ENCODE peak calls at places on chromosomes 6 and 20, in seven cellular contexts. T, E, S, O, C, A and M are unnamed samples. For H3K4me1 and H3K27me3, the result is how much of the 10 kb centered on the place peaks cover.

GRCh38 chr20:21258411-21258810 is 44.7 kb upstream of the XRN2 start:
- DNase-seq in T (no peak), E (no peak), S (no peak), O (no peak), C (no peak), A (no peak), M (no peak)

GRCh38 chr6:11021003-11021402 is 23.1 kb downstream of the ELOVL2 start:
- DNase-seq in T (no peak), E (no peak), S (no peak), O (no peak), C (no peak), A (no peak), M (no peak)

GRCh38 chr6:27502508-27503435 is 29.9 kb upstream of the ZNF184 start:
- DNase-seq in T (peak), E (peak), S (peak), O (peak), C (peak), A (no peak), M (peak)

GRCh38 chr20:41139227-41140093 is 2.1 kb downstream of the PLCG1 start:
- DNase-seq in T (no peak), E (no peak), S (no peak), O (no peak), C (no peak), A (no peak), M (no peak)

GRCh38 chr6:158867381-158868121 is 48.4 kb upstream of the EZR start:
- DNase-seq in T (no peak), E (no peak), S (no peak), O (no peak), C (no peak), A (no peak), M (no peak)

GRCh38 chr20:8242827-8243764 is 111.0 kb downstream of the PLCB1 start:
- DNase-seq in T (no peak), E (no peak), S (no peak), O (no peak), C (no peak), A (no peak), M (no peak)

GRCh38 chr6:83867527-83868161 is 8.2 kb downstream of the CYB5R4 start:
- DNase-seq in T (no peak), E (no peak), S (peak), O (peak), C (peak), A (peak), M (no peak)

GRCh38 chr6:17179246-17180073 is 77.6 kb downstream of the STMND1 start:
- DNase-seq in T (no peak), E (no peak), S (no peak), O (no peak), C (peak), A (no peak), M (no peak)

GRCh38 chr6:11754625-11755289 is 23.8 kb downstream of the ADTRP start:
- DNase-seq in T (no peak), E (no peak), S (no peak), O (no peak), C (no peak), A (no peak), M (no peak)

GRCh38 chr20:11372831-11373230 is 544.9 kb upstream of the BTBD3 start:
- DNase-seq in T (no peak), E (no peak), S (peak), O (no peak), C (no peak), A (no peak), M (no peak)

GRCh38 chr6:6915219-6915618 is 192.5 kb upstream of the RREB1 start:
- DNase-seq in T (no peak), E (no peak), S (no peak), O (no peak), C (no peak), A (no peak), M (no peak)

GRCh38 chr6:166942393-166943168 is 13.8 kb downstream of the RNASET2 start:
- DNase-seq in T (no peak), E (no peak), S (no peak), O (no peak), C (peak), A (no peak), M (no peak)

GRCh38 chr6:44263357-44264100 is 1.8 kb downstream of the NFKBIE start:
- DNase-seq in T (no peak), E (no peak), S (peak), O (no peak), C (no peak), A (no peak), M (no peak)

GRCh38 chr6:139742671-139743070 is 368.2 kb upstream of the CITED2 start:
- DNase-seq in T (no peak), E (no peak), S (no peak), O (no peak), C (no peak), A (no peak), M (peak)
- H3K4me1 ChIP-seq in T (under half), E (under half), S (under half), O (under half), C (under half), A (under half), M (under half)

GRCh38 chr20:64044484-64045247 is 4.8 kb downstream of the SOX18 start:
- DNase-seq in T (no peak), E (no peak), S (peak), O (no peak), C (no peak), A (no peak), M (no peak)

GRCh38 chr20:64045346-64046011 is 4.0 kb downstream of the SOX18 start:
- DNase-seq in T (no peak), E (no peak), S (peak), O (no peak), C (no peak), A (no peak), M (no peak)

GRCh38 chr20:64041781-64042771 is 6.1 kb downstream of the C20orf204 start:
- DNase-seq in T (no peak), E (no peak), S (no peak), O (no peak), C (no peak), A (no peak), M (no peak)

GRCh38 chr20:64041040-64041780 is 5.2 kb downstream of the C20orf204 start:
- DNase-seq in T (no peak), E (no peak), S (no peak), O (no peak), C (no peak), A (no peak), M (no peak)

DNA sequence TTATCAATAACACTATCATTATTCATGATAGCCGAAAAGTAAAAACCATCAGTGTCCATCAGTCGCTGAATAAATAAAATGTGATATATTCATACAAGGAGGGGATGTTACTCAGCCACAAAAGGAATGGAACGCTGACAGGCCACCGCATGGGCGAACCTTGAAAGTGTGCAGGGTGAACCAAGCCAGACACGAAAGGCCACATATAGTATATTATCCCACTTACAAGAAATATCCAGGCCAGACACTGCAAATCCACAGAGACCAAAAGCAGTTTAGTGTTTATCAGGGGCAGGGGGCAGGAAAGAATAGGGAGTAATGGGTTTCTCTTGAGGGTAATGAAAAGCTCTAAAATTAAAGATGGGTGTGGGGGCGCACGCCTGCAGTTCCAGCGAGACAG is 5.7 kb downstream of the SOX18 start:
- DNase-seq in T (no peak), E (no peak), S (no peak), O (no peak), C (no peak), A (no peak), M (no peak)
- H3K27me3 ChIP-seq in T (half or more), E (under half), S (under half), O (under half), C (half or more), A (under half), M (under half)

DNA sequence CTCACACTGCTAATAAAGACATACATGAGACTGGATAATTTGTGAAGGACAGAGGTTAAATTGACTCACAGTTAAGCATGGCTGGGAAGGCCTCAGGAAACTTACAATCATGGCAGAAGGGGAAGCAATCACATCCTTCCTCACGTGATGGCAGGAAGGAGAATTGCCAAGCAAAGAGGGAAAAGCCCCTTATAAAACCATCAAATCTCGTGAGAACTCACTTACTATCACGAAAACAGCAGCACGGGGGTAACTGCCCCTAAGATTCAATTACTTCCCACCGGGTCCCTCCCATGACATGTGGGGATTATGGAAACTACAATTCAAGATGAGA is 106.8 kb downstream of the FYN start:
- DNase-seq in T (no peak), E (no peak), S (no peak), O (no peak), C (no peak), A (no peak), M (no peak)
- H3K4me3 ChIP-seq in T (no peak), E (no peak), S (no peak), O (no peak), C (no peak), A (no peak), M (no peak)

GRCh38 chr20:53658973-53659372 is 65.3 kb upstream of the ZNF217 start:
- DNase-seq in T (no peak), E (no peak), S (no peak), O (no peak), C (no peak), A (no peak), M (no peak)

GRCh38 chr20:53656653-53657288 is 63.1 kb upstream of the ZNF217 start:
- DNase-seq in T (no peak), E (no peak), S (no peak), O (no peak), C (peak), A (no peak), M (no peak)

GRCh38 chr20:53658327-53658726 is 64.7 kb upstream of the ZNF217 start:
- DNase-seq in T (no peak), E (no peak), S (no peak), O (no peak), C (no peak), A (no peak), M (no peak)

GRCh38 chr20:53657289-53657678 is 63.6 kb upstream of the ZNF217 start:
- DNase-seq in T (no peak), E (no peak), S (no peak), O (no peak), C (no peak), A (no peak), M (no peak)

GRCh38 chr20:53657732-53658131 is 64.1 kb upstream of the ZNF217 start:
- DNase-seq in T (peak), E (no peak), S (no peak), O (no peak), C (no peak), A (no peak), M (peak)
- H3K4me1 ChIP-seq in T (under half), E (half or more), S (under half), O (under half), C (under half), A (under half), M (half or more)

GRCh38 chr20:63494084-63494419 is 4.8 kb downstream of the EEF1A2 start:
- DNase-seq in T (no peak), E (no peak), S (no peak), O (peak), C (no peak), A (no peak), M (peak)
- H3K27me3 ChIP-seq in T (under half), E (under half), S (under half), O (under half), C (under half), A (under half), M (under half)

DNA sequence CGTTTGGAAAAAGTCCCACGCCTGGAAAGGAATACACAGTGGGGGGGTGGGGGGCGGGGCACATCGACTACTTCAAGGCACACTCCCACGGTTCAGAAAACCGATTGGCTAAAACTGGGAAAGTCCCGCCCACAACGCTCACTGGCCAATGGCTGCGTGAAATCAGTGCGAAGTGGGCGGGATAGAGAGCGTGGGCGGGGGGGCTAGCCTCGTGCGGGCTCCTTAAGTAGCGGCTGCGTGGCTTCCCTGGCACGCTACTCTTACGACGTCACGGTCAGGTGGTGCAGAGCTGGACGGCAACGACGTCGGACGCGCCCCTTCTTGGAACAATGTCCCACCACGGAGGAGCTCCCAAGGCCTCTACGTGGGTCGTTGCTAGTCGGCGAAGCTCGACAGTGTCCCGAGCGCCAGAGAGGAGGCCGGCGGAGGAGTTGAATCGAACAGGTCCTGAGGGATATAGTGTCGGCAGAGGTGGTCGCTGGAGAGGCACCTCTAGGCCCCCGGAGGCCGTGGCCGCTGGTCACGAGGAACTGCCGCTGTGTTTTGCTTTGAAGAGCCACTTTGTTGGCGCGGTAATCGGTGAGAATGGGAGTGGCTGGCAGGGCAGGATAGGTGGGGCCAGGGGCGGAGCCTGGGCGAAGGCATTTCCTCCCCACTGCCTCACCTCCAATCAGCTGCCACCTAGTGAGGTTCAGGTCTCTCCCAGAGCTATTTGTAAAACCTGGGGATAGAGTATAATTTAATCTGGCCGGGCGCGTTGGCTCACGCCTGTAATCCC is at the start of gene DDX43:
- DNase-seq in T (no peak), E (peak), S (no peak), O (peak), C (peak), A (peak), M (no peak)
- H3K4me3 ChIP-seq in T (no peak), E (no peak), S (no peak), O (peak), C (peak), A (no peak), M (no peak)

GRCh38 chr20:36784116-36784515 is 10.6 kb upstream of the DSN1 start:
- DNase-seq in T (no peak), E (no peak), S (no peak), O (no peak), C (no peak), A (no peak), M (no peak)

GRCh38 chr20:36786246-36786645 is 12.7 kb upstream of the DSN1 start:
- DNase-seq in T (no peak), E (no peak), S (no peak), O (no peak), C (no peak), A (no peak), M (no peak)

GRCh38 chr20:36785308-36785707 is 11.7 kb upstream of the DSN1 start:
- DNase-seq in T (no peak), E (no peak), S (no peak), O (no peak), C (no peak), A (no peak), M (no peak)

GRCh38 chr20:36786663-36787062 is 13.1 kb upstream of the DSN1 start:
- DNase-seq in T (no peak), E (no peak), S (no peak), O (no peak), C (no peak), A (no peak), M (no peak)

DNA sequence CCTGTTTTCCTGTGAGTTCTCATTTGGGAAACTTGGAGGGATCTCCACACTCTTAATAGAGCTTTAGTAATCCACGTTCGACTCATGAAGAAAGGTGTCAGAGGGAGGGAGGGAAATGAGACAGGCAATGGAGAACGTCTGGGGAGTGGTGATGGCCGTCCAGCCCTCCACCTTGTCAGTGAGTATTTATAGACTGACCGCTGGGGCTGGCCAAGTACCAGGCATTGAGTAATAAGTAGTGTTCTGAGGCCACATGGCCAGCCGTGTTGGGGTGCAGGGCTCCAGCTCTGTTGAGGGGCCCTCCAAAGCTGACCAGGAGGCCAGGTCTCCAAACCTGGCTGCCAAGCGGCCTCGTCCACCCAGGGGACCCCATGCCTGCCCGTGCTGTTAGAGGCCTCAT is 11.3 kb upstream of the DSN1 start:
- DNase-seq in T (no peak), E (no peak), S (no peak), O (peak), C (no peak), A (no peak), M (no peak)
- H3K4me1 ChIP-seq in T (under half), E (under half), S (under half), O (under half), C (under half), A (under half), M (under half)

GRCh38 chr6:15535495-15536200 is 127.2 kb downstream of the DTNBP1 start:
- DNase-seq in T (no peak), E (no peak), S (no peak), O (no peak), C (no peak), A (peak), M (no peak)

GRCh38 chr6:15538106-15538505 is 124.7 kb downstream of the DTNBP1 start:
- DNase-seq in T (no peak), E (no peak), S (no peak), O (no peak), C (no peak), A (peak), M (no peak)

GRCh38 chr6:15539722-15540270 is 123.0 kb downstream of the DTNBP1 start:
- DNase-seq in T (no peak), E (no peak), S (no peak), O (no peak), C (no peak), A (peak), M (no peak)

GRCh38 chr6:15536201-15536955 is 126.5 kb downstream of the DTNBP1 start:
- DNase-seq in T (no peak), E (no peak), S (no peak), O (no peak), C (no peak), A (peak), M (no peak)

GRCh38 chr6:15538766-15539165 is 124.1 kb downstream of the DTNBP1 start:
- DNase-seq in T (no peak), E (no peak), S (no peak), O (no peak), C (no peak), A (peak), M (no peak)
- H3K27me3 ChIP-seq in T (under half), E (under half), S (under half), O (under half), C (under half), A (under half), M (under half)